ENCODE peak calls at places on chromosomes 2 and 18, in seven cellular contexts. J is K562, S is sigmoid colon, Q is HL-60, L is Panc1, G is breast epithelium, O is SK-N-SH. B is an unnamed sample.

GRCh38 chr2:33135645-33136044 is 188.9 kb downstream of the LTBP1 start:
- DNase-seq in J (no peak), S (no peak), Q (no peak), L (no peak), G (no peak), O (no peak), B (no peak)

GRCh38 chr2:230902180-230902899 is 22.7 kb downstream of the GPR55 start:
- DNase-seq in J (peak), S (peak), Q (peak), L (peak), G (no peak), O (peak), B (peak)

GRCh38 chr2:171386627-171387026 is 47.2 kb downstream of the METTL8 start:
- DNase-seq in J (no peak), S (no peak), Q (no peak), L (no peak), G (no peak), O (no peak), B (no peak)

GRCh38 chr2:11187083-11187619 is 31.9 kb downstream of the SLC66A3 start:
- DNase-seq in J (no peak), S (no peak), Q (no peak), L (peak), G (no peak), O (no peak), B (no peak)

GRCh38 chr2:197293252-197294007 is 17.1 kb downstream of the ANKRD44 start:
- DNase-seq in J (no peak), S (no peak), Q (peak), L (no peak), G (no peak), O (no peak), B (no peak)

GRCh38 chr2:228642861-228643260 is 461.4 kb upstream of the SPHKAP start:
- DNase-seq in J (no peak), S (no peak), Q (no peak), L (no peak), G (no peak), O (no peak), B (no peak)

GRCh38 chr2:9656270-9656766 is 25.5 kb upstream of the YWHAQ start:
- DNase-seq in J (no peak), S (no peak), Q (peak), L (peak), G (no peak), O (no peak), B (no peak)

GRCh38 chr18:2988041-2988794 is 24.7 kb downstream of the LPIN2 start:
- DNase-seq in J (no peak), S (no peak), Q (no peak), L (no peak), G (no peak), O (no peak), B (no peak)

GRCh38 chr2:113137827-113138226 is 10.4 kb downstream of the IL1RN start:
- DNase-seq in J (no peak), S (no peak), Q (no peak), L (no peak), G (no peak), O (no peak), B (no peak)

GRCh38 chr2:1546023-1546591 is 132.8 kb downstream of the TPO start:
- DNase-seq in J (peak), S (no peak), Q (peak), L (no peak), G (no peak), O (peak), B (peak)

GRCh38 chr2:740446-741293 is 63.5 kb upstream of the TMEM18 start:
- DNase-seq in J (peak), S (peak), Q (no peak), L (peak), G (peak), O (peak), B (peak)

GRCh38 chr2:64259301-64259700 is 115.1 kb upstream of the PELI1 start:
- DNase-seq in J (no peak), S (no peak), Q (no peak), L (no peak), G (peak), O (peak), B (no peak)

GRCh38 chr2:74843371-74844298 is 9.7 kb downstream of the HK2 start:
- DNase-seq in J (no peak), S (peak), Q (no peak), L (no peak), G (no peak), O (no peak), B (peak)

GRCh38 chr2:67772216-67773180 is 290.3 kb downstream of the C1D start:
- DNase-seq in J (no peak), S (peak), Q (no peak), L (no peak), G (peak), O (no peak), B (no peak)

GRCh38 chr18:79687806-79688205 is 8.2 kb downstream of the CTDP1 start:
- DNase-seq in J (no peak), S (no peak), Q (peak), L (no peak), G (no peak), O (peak), B (no peak)

GRCh38 chr2:132760971-132761370 is 91.0 kb upstream of the LYPD1 start:
- DNase-seq in J (no peak), S (no peak), Q (no peak), L (no peak), G (no peak), O (no peak), B (no peak)

GRCh38 chr2:127081826-127082633 is 24.9 kb downstream of the BIN1 start:
- DNase-seq in J (peak), S (no peak), Q (no peak), L (no peak), G (no peak), O (no peak), B (peak)
- TF ChIP-seq POLR2AphosphoS5 in J (no peak), S (no peak), Q (no peak), L (no peak), G (no peak), O (no peak), B (no peak)

DNA sequence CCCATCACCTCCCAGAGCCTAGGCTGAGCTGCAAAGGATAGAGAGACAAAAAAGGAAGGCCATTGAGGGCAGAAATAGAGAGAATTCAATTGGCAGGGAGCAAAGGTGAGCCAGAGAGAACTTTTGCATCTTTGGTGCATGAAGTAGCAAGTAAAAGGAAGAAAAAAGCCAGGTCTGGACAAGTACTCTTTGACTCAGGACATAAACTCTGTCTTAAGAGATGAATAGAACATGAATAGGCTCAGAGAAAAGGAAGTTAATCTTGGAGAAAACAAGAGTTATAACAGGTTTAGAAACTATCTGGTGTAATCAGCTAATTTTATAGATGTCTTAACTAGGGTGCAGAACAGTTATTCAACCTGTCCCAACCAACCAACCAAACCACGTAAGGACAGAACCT is 95.2 kb downstream of the CNTNAP5 start:
- DNase-seq in J (no peak), S (no peak), Q (no peak), L (no peak), G (no peak), O (no peak), B (no peak)
- TF ChIP-seq POLR2AphosphoS5 in J (no peak), S (no peak), Q (no peak), L (no peak), G (no peak), O (no peak), B (no peak)

GRCh38 chr2:218396688-218397501 is 2.8 kb upstream of the CTDSP1 start:
- DNase-seq in J (peak), S (peak), Q (peak), L (no peak), G (peak), O (peak), B (peak)
- TF ChIP-seq POLR2AphosphoS5 in J (no peak), S (no peak), Q (no peak), L (peak), G (no peak), O (no peak), B (no peak)

GRCh38 chr2:69943841-69944604 is 17.4 kb downstream of the ASPRV1 start:
- DNase-seq in J (no peak), S (no peak), Q (peak), L (no peak), G (no peak), O (no peak), B (no peak)

GRCh38 chr2:69937968-69938367 is 23.1 kb downstream of the MXD1 start:
- DNase-seq in J (no peak), S (no peak), Q (no peak), L (no peak), G (no peak), O (no peak), B (no peak)

GRCh38 chr2:69943000-69943840 is 18.2 kb downstream of the ASPRV1 start:
- DNase-seq in J (no peak), S (no peak), Q (no peak), L (no peak), G (no peak), O (no peak), B (no peak)

GRCh38 chr2:69939722-69940121 is 21.7 kb downstream of the ASPRV1 start:
- DNase-seq in J (no peak), S (no peak), Q (no peak), L (no peak), G (no peak), O (no peak), B (no peak)

DNA sequence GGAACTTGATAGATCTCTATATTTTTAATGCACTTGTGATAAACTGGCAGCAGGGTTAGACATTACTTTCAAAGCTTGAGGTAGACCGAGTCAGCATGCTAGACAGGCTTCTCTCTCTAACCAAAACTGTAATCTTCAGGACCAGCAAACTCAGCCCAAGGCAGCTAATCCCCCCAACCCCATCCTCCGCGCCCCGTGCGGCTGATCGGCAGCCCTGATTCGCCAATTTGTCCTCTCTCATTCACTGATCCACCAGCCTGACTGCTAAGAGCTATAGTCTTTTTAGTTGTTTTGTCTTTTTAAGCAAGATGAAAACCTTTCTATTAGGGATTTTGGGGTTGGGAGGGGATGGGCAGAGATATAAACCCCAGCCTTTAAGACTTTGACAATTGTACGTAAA is 20.7 kb downstream of the ASPRV1 start:
- DNase-seq in J (no peak), S (no peak), Q (no peak), L (no peak), G (no peak), O (no peak), B (no peak)
- TF ChIP-seq POLR2AphosphoS5 in J (no peak), S (no peak), Q (no peak), L (no peak), G (no peak), O (no peak), B (no peak)

DNA sequence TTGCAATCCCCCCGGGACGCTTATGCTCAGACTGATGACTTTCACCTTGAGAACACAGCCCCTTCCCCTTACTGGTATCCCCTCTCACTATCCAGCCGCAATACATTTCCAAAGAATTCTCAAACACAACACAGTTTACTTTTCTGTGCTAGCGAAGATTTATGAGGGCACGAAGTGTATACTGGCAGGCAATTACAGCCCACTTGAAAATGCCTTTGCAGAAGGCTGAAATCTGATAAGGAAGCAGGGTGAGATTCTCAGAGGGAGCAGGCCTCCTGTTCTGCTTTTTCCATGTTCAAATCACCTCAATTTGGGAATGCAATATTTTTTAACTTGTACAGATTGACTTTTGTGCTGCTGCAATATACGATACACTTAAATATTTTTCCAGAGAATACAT is 262.2 kb downstream of the EPHA4 start:
- DNase-seq in J (no peak), S (no peak), Q (no peak), L (no peak), G (no peak), O (no peak), B (no peak)
- TF ChIP-seq POLR2AphosphoS5 in J (no peak), S (no peak), Q (no peak), L (no peak), G (no peak), O (no peak), B (no peak)

GRCh38 chr2:200968162-200968561 is 4.7 kb upstream of the ORC2 start:
- DNase-seq in J (no peak), S (no peak), Q (no peak), L (no peak), G (no peak), O (no peak), B (peak)
- TF ChIP-seq POLR2AphosphoS5 in J (no peak), S (no peak), Q (no peak), L (no peak), G (no peak), O (peak), B (peak)

DNA sequence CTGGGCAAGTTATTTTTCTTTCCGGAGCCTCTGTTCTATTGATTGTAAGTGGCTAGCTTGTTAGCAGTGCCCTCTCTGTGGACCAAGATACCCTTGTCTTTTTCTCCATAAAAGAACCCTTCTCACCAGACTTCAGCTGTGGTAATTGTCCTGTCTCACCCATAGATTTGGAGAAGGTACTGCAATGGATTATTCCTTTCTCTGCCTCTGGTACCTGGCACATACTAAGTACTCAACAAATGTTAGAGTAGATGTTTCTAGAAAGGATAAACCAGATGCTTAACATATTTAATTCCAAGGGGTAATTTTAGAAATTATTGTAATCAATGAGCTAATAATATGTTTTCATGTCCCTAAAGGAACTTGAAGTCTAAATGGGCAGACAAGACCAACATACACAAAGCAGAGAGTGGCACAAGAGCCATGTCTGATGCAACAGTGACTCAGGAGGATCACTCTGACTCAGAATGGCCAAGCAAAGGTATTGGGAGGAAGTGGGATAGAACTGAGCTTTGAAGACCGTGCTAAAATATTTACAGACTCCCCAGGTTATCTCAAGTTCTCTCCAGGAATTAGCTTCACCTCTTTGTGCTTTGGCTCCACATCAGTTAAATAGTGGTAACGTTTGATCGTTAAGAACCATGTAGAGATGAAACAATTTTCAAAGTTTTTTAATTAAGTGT is 129.7 kb upstream of the OSR1 start:
- DNase-seq in J (no peak), S (no peak), Q (peak), L (no peak), G (no peak), O (no peak), B (no peak)
- TF ChIP-seq POLR2AphosphoS5 in J (no peak), S (no peak), Q (no peak), L (no peak), G (no peak), O (no peak), B (no peak)

GRCh38 chr18:35024965-35025364 is 16.2 kb upstream of the MAPRE2 start:
- DNase-seq in J (no peak), S (peak), Q (no peak), L (no peak), G (peak), O (no peak), B (peak)
- TF ChIP-seq POLR2AphosphoS5 in J (no peak), S (peak), Q (no peak), L (no peak), G (no peak), O (no peak), B (peak)

DNA sequence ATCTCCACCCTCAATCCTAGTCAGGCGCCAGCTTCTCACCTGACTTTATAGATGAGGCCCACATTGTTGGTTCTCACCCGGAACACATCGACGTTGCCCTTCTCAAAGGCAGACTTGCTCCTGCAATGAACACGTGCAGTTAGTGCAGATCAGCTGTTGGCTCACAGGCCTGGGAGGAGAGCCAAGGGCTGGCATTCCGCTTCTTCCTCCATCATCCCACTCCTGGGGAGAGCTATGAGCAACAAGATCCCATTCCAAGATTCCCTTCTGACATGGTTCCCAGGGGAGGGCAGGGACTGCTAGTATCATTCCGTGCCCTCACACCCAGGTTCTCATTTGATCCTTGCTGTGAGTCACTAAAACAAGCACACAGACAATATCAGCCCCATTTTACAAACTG is 15.1 kb downstream of the LOXHD1 start:
- DNase-seq in J (no peak), S (no peak), Q (no peak), L (no peak), G (no peak), O (no peak), B (no peak)
- TF ChIP-seq POLR2AphosphoS5 in J (no peak), S (no peak), Q (no peak), L (no peak), G (no peak), O (no peak), B (no peak)

DNA sequence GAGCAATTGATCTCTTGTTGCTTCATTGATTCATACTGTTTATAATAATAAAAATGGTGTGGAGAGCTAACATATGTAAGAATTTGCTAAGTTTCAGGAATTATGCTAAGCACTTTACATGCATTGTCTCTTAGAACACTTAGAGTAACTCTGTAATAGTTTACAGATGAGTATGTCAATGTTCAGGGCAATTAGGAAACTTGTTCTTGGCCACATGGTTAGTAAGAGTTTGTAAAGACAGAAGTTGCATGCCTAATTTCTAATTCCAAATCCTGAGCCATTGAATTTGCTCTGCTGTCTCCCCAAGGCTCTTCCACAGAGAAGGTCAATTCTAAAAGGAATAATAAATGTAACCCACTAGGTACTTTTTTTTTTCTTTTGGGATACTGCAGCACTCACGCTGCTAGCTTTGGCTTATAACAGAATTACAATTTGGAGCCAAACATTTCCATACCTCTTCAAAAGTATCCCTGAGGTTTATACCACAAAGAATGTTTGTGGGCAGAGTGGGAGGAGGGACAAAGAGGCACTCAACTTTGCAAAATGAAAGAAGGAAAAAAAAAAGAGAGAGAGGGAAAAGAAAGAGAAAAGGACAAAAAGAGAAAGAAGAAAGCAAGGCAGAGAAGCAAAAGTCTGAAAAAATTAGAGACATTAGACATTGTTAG is 232.3 kb downstream of the CALCRL start:
- DNase-seq in J (no peak), S (no peak), Q (no peak), L (no peak), G (no peak), O (no peak), B (no peak)
- TF ChIP-seq POLR2AphosphoS5 in J (no peak), S (no peak), Q (no peak), L (no peak), G (no peak), O (no peak), B (no peak)

B was measured in transverse colon.